ENCODE peak calls at places on chromosomes 5 and 9, in eight cellular contexts. C is HCT116, Q is PC-3, N is MM.1S, W is GM23338, T is OCI-LY7, B is hepatocyte, H is SK-N-SH. P is an unnamed sample.

GRCh38 chr5:22044229-22044628 is 808.9 kb downstream of the CDH12 start:
- DNase-seq in C (no peak), Q (no peak), N (no peak), W (no peak), T (no peak), B (no peak), H (no peak), P (no peak)

GRCh38 chr9:85224729-85225128 is 517.0 kb downstream of the AGTPBP1 start:
- DNase-seq in C (peak; percentile 40), Q (peak; percentile 33), N (no peak), W (no peak), T (no peak), B (peak; percentile 31), H (no peak), P (no peak)

GRCh38 chr5:10550222-10550995 is 13.5 kb upstream of the ANKRD33B start:
- DNase-seq in C (no peak), Q (no peak), N (no peak), W (no peak), T (no peak), B (no peak), H (no peak), P (no peak)

GRCh38 chr9:34568133-34568532 is 21.4 kb downstream of the CNTFR start:
- DNase-seq in C (no peak), Q (no peak), N (no peak), W (no peak), T (no peak), B (no peak), H (no peak), P (no peak)

GRCh38 chr5:142000709-142001484 is 11.9 kb downstream of the GNPDA1 start:
- DNase-seq in C (no peak), Q (peak; percentile 32), N (no peak), W (peak; percentile 50), T (no peak), B (no peak), H (no peak), P (peak; percentile 61)

GRCh38 chr5:168931638-168932345 is 352.6 kb upstream of the PANK3 start:
- DNase-seq in C (no peak), Q (no peak), N (no peak), W (no peak), T (no peak), B (peak; percentile 36), H (no peak), P (no peak)

GRCh38 chr5:173242675-173243085 is 7.7 kb upstream of the NKX2-5 start:
- DNase-seq in C (no peak), Q (no peak), N (no peak), W (peak; percentile 73), T (no peak), B (no peak), H (peak; percentile 68), P (peak; percentile 75)

GRCh38 chr5:10760033-10760975 is 730 bp downstream of the DAP start:
- DNase-seq in C (peak; percentile 31), Q (peak; percentile 84), N (peak; percentile 61), W (peak; percentile 67), T (peak; percentile 69), B (peak; percentile 81), H (peak; percentile 77), P (peak; percentile 78)

GRCh38 chr5:1783214-1783551 is 16.5 kb downstream of the MRPL36 start:
- DNase-seq in C (no peak), Q (no peak), N (no peak), W (no peak), T (no peak), B (no peak), H (no peak), P (no peak)

GRCh38 chr5:68843600-68844342 is 250.0 kb upstream of the SLC30A5 start:
- DNase-seq in C (no peak), Q (no peak), N (no peak), W (no peak), T (no peak), B (no peak), H (no peak), P (no peak)

GRCh38 chr5:157855404-157855994 is 3.4 kb downstream of the CLINT1 start:
- DNase-seq in C (peak; percentile 51), Q (peak; percentile 83), N (no peak), W (peak; percentile 87), T (peak; percentile 41), B (peak; percentile 65), H (peak; percentile 70), P (peak; percentile 73)

GRCh38 chr5:61132559-61132958 is 29.7 kb downstream of the SMIM15 start:
- DNase-seq in C (no peak), Q (no peak), N (no peak), W (peak; percentile 50), T (no peak), B (no peak), H (no peak), P (peak; percentile 9)

GRCh38 chr5:94240616-94241287 is 377.7 kb downstream of the KIAA0825 start:
- DNase-seq in C (no peak), Q (peak; percentile 18), N (no peak), W (no peak), T (no peak), B (peak; percentile 4), H (peak; percentile 23), P (no peak)

GRCh38 chr5:83562817-83563557 is 91.4 kb downstream of the VCAN start:
- DNase-seq in C (no peak), Q (no peak), N (no peak), W (no peak), T (no peak), B (peak; percentile 16), H (no peak), P (peak; percentile 16)

GRCh38 chr9:2032234-2032633 is 17.1 kb downstream of the SMARCA2 start:
- DNase-seq in C (no peak), Q (no peak), N (no peak), W (no peak), T (no peak), B (no peak), H (no peak), P (no peak)

GRCh38 chr5:14617441-14617840 is 35.8 kb downstream of the OTULINL start:
- DNase-seq in C (no peak), Q (no peak), N (no peak), W (no peak), T (no peak), B (no peak), H (no peak), P (no peak)

GRCh38 chr5:52804978-52805377 is 17.3 kb downstream of the ITGA1 start:
- DNase-seq in C (no peak), Q (no peak), N (no peak), W (peak; percentile 23), T (no peak), B (no peak), H (no peak), P (no peak)
- H3K79me2 ChIP-seq in C (peaks cover 47% of the 10 kb centered on the region), Q (peaks cover 65% of the 10 kb centered on the region), N (peaks cover 19% of the 10 kb centered on the region), W (peaks cover 52% of the 10 kb centered on the region), T (peaks cover 49% of the 10 kb centered on the region), B (peaks cover 71% of the 10 kb centered on the region), H (peaks cover 73% of the 10 kb centered on the region), P (peaks cover 44% of the 10 kb centered on the region)

GRCh38 chr5:123157797-123158528 is 68.9 kb downstream of the PRDM6 start:
- DNase-seq in C (peak; percentile 27), Q (peak; percentile 9), N (no peak), W (no peak), T (no peak), B (peak; percentile 63), H (no peak), P (no peak)
- TF ChIP-seq CTCF in C (no peak), Q (no peak), N (no peak), W (peak; percentile 25), T (no peak), B (peak; percentile 35), H (peak; percentile 53), P (no peak)

DNA sequence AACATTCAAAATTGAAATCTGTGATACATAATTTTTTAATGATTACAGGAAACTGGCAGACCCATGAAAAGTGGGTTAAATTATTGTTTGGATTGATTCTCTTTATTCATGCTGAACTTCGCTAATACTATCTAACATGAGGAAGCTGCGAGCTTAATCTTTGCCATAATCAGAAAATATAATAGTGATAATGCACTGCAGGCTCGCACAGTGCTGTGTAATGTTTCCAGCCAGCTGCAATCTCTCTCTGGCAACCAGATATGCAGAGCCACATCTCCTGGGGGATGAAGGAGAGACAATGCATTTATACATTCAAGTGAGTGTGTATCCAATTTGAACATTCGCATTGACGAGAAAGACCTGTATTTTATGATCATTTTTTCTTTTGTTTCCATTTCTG is 669.7 kb upstream of the RGMB start:
- DNase-seq in C (no peak), Q (no peak), N (no peak), W (no peak), T (no peak), B (no peak), H (peak; percentile 39), P (no peak)
- TF ChIP-seq EZH2phosphoT487 in C (no peak), Q (no peak), N (no peak), W (no peak), T (no peak), B (no peak), H (no peak), P (no peak)

DNA sequence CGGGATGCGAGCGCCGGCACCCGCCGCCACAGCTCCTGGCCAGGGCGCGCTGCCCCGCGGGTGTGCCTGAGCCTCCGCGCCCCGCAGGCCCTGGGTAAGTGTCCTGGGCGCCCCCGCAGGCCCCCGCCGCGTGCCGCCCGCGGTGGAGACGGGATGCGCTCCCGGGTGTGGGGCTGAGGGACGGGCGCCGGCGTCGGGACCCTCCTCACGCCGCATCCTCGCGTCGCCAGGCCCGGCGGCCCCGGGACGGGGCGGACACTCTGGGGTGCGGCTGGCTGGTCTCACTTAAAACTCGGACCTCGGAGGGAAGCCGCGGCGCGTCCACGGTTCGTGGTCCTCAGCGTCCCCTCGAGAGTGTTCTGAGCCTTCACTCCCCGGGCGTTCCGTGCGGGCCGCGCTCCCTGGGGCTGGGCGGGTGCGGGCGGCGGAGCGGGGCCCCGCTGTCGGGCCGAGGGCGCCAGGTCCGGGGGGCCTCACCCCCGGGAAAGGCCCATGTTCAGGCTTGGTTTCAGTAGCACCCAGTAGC is 275 bp downstream of the AHRR start:
- DNase-seq in C (no peak), Q (no peak), N (no peak), W (peak; percentile 14), T (no peak), B (no peak), H (no peak), P (no peak)
- H3K79me2 ChIP-seq in C (no peaks in the 10 kb centered on the region), Q (no peaks in the 10 kb centered on the region), N (no peaks in the 10 kb centered on the region), W (no peaks in the 10 kb centered on the region), T (no peaks in the 10 kb centered on the region), B (no peaks in the 10 kb centered on the region), H (no peaks in the 10 kb centered on the region), P (no peaks in the 10 kb centered on the region)

P was measured in neural progenitor cell.